ENCODE peak calls at places on chromosomes 2 and 18, in seven cellular contexts. B is fibroblast of pulmonary artery, O is fibroblast of villous mesenchyme, T is fibroblast of lung, D is brain microvascular endothelial cell, K is HFF-Myc, Y is right lobe of liver. L is an unnamed sample.

GRCh38 chr2:45793564-45793963 is 142.1 kb downstream of the PRKCE start:
- DNase-seq in B (no peak), O (no peak), T (no peak), D (no peak), K (no peak), Y (no peak), L (no peak)

GRCh38 chr2:8224679-8225181 is 457.1 kb upstream of the ID2 start:
- DNase-seq in B (no peak), O (no peak), T (no peak), D (no peak), K (no peak), Y (no peak), L (no peak)

GRCh38 chr2:240418311-240418710 is 17.2 kb upstream of the GPC1 start:
- DNase-seq in B (no peak), O (no peak), T (no peak), D (no peak), K (no peak), Y (no peak), L (no peak)

GRCh38 chr2:98486374-98486981 is 41.8 kb downstream of the INPP4A start:
- DNase-seq in B (no peak), O (no peak), T (no peak), D (no peak), K (no peak), Y (no peak), L (no peak)

GRCh38 chr2:3960106-3960505 is 256.7 kb downstream of the DCDC2C start:
- DNase-seq in B (no peak), O (no peak), T (no peak), D (peak), K (no peak), Y (no peak), L (no peak)

GRCh38 chr2:228039752-228040534 is 141.5 kb downstream of the SPHKAP start:
- DNase-seq in B (peak), O (peak), T (peak), D (no peak), K (peak), Y (no peak), L (no peak)

GRCh38 chr18:72376256-72376655 is 167.9 kb downstream of the CBLN2 start:
- DNase-seq in B (no peak), O (no peak), T (no peak), D (no peak), K (no peak), Y (no peak), L (no peak)

GRCh38 chr2:28663359-28663758 is 88.3 kb upstream of the PPP1CB start:
- DNase-seq in B (peak), O (peak), T (peak), D (peak), K (no peak), Y (no peak), L (no peak)

GRCh38 chr2:98455494-98455976 is 10.9 kb downstream of the INPP4A start:
- DNase-seq in B (peak), O (peak), T (no peak), D (no peak), K (no peak), Y (no peak), L (no peak)

GRCh38 chr2:54308186-54308585 is 52.2 kb upstream of the TSPYL6 start:
- DNase-seq in B (no peak), O (no peak), T (no peak), D (no peak), K (no peak), Y (no peak), L (no peak)

GRCh38 chr18:45127395-45127794 is 446.7 kb downstream of the SETBP1 start:
- DNase-seq in B (no peak), O (peak), T (no peak), D (no peak), K (no peak), Y (no peak), L (no peak)

GRCh38 chr2:23301151-23301550 is 83.8 kb upstream of the KLHL29 start:
- DNase-seq in B (no peak), O (peak), T (peak), D (peak), K (no peak), Y (no peak), L (no peak)

GRCh38 chr2:86028763-86029381 is 76.8 kb downstream of the POLR1A start:
- DNase-seq in B (peak), O (no peak), T (no peak), D (no peak), K (no peak), Y (peak), L (no peak)

GRCh38 chr2:119545754-119546445 is 1.7 kb downstream of the CFAP221 start:
- DNase-seq in B (peak), O (no peak), T (no peak), D (no peak), K (no peak), Y (no peak), L (no peak)

GRCh38 chr2:96197541-96198255 is 10.9 kb downstream of the STARD7 start:
- DNase-seq in B (peak), O (no peak), T (no peak), D (peak), K (no peak), Y (no peak), L (no peak)

GRCh38 chr2:172836386-172837200 is 100.9 kb downstream of the RAPGEF4 start:
- DNase-seq in B (peak), O (peak), T (no peak), D (peak), K (peak), Y (no peak), L (no peak)

GRCh38 chr2:95315801-95316411 is 18.8 kb downstream of the KCNIP3 start:
- DNase-seq in B (peak), O (no peak), T (peak), D (peak), K (no peak), Y (peak), L (peak)

GRCh38 chr18:13394794-13395193 is 176.2 kb downstream of the LDLRAD4 start:
- DNase-seq in B (no peak), O (no peak), T (no peak), D (no peak), K (no peak), Y (no peak), L (no peak)

GRCh38 chr2:104944495-104944894 is 90.6 kb downstream of the POU3F3 start:
- DNase-seq in B (peak), O (no peak), T (no peak), D (no peak), K (no peak), Y (no peak), L (no peak)

GRCh38 chr2:219405958-219406860 is 12.0 kb upstream of the DES start:
- DNase-seq in B (no peak), O (no peak), T (no peak), D (no peak), K (no peak), Y (no peak), L (no peak)

GRCh38 chr18:76380791-76381405 is 114.1 kb downstream of the ZNF516 start:
- DNase-seq in B (no peak), O (peak), T (no peak), D (no peak), K (no peak), Y (no peak), L (no peak)

GRCh38 chr2:133421516-133422324 is 146.5 kb downstream of the NCKAP5 start:
- DNase-seq in B (peak), O (no peak), T (peak), D (no peak), K (no peak), Y (peak), L (no peak)

GRCh38 chr2:11305958-11306357 is 38.5 kb downstream of the ROCK2 start:
- DNase-seq in B (peak), O (peak), T (peak), D (peak), K (no peak), Y (no peak), L (peak)

GRCh38 chr2:60439219-60439974 is 114.1 kb downstream of the BCL11A start:
- DNase-seq in B (peak), O (no peak), T (no peak), D (peak), K (no peak), Y (peak), L (no peak)

GRCh38 chr2:66582364-66582974 is 147.5 kb downstream of the MEIS1 start:
- DNase-seq in B (no peak), O (no peak), T (peak), D (no peak), K (no peak), Y (no peak), L (no peak)

GRCh38 chr2:66582975-66583842 is 148.3 kb downstream of the MEIS1 start:
- DNase-seq in B (no peak), O (no peak), T (peak), D (no peak), K (no peak), Y (no peak), L (no peak)

GRCh38 chr2:66579494-66579893 is 144.6 kb downstream of the MEIS1 start:
- DNase-seq in B (no peak), O (no peak), T (peak), D (no peak), K (no peak), Y (no peak), L (no peak)

GRCh38 chr2:66580343-66580954 is 145.5 kb downstream of the MEIS1 start:
- DNase-seq in B (no peak), O (no peak), T (peak), D (no peak), K (no peak), Y (no peak), L (no peak)

DNA sequence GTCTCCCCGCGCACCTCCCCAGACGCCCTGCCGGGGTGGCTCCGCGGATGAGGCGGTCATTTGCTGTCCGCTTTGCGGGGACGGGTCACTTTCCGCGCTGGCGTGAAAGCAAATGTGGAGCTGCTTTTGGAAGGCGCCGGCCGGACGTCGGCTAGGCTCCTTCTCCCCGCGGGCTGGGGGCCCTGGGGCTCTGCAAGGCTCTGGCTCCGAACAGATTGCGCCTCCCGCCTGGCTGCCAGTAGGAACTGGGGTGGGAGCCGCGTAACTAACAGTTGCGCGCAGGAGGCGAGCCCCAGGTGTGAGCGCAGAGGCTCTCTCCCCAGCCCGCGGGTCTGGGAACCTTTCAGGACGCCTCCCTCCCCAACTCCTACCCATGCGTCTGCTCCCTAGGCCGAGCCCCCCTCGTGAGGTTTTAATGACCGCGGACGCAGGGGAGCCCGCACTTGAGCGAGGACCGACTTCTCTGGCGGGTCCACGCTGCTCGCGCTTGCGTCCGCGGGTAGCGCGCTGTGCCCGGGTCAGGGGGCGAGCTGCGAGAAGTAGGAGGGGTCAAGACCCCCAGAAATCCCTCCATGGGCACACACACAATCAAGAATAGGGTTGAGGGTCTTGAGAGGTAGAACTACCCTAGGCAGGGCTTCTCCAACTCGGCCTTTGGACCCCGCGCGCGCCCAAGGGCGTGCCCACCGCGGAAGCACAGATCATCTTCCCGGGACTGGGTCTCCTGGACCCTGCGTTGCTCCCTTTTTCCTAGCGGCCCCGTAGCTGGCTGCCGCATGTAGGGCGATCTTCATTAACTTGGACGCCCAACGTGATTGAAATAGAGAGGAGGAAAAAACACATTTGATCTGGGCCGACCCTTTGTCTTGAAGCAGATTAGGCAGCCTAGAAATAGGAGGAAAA is 146.8 kb downstream of the MEIS1 start:
- DNase-seq in B (no peak), O (peak), T (peak), D (no peak), K (no peak), Y (no peak), L (no peak)
- H3K4me3 ChIP-seq in B (peak), O (peak), T (peak), D (no peak), K (peak), Y (no peak), L (peak)

GRCh38 chr2:203532957-203533695 is 2.0 kb downstream of the RAPH1 start:
- DNase-seq in B (peak), O (peak), T (peak), D (peak), K (no peak), Y (no peak), L (no peak)

DNA sequence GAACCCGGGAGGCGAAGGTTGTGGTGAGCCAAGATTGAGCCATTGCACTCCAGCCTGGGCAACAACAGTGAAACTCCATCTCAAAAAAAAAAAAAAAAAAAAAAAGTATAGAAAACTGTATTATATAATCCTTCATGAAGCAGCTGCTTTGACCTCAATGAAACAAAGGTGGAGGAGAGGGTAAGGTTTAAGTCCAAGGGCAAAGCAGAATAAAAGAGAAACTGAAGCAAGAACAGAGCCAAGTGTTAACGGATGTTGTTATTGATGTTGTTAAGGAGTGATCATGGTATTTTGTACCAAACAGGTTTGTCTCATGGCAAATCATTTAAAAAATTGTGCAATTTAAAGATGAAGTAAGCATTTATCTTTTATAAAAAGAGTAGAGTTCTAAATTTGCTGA is 7.4 kb downstream of the RAPH1 start:
- DNase-seq in B (no peak), O (no peak), T (no peak), D (no peak), K (no peak), Y (no peak), L (no peak)
- H3K4me3 ChIP-seq in B (no peak), O (no peak), T (no peak), D (no peak), K (no peak), Y (peak), L (no peak)

GRCh38 chr2:15155959-15156574 is 405.1 kb downstream of the NBAS start:
- DNase-seq in B (no peak), O (no peak), T (no peak), D (no peak), K (no peak), Y (no peak), L (no peak)
- H3K4me3 ChIP-seq in B (no peak), O (no peak), T (no peak), D (no peak), K (no peak), Y (no peak), L (no peak)

GRCh38 chr18:24011095-24011917 is 3.2 kb upstream of the TTC39C start:
- DNase-seq in B (no peak), O (no peak), T (no peak), D (no peak), K (no peak), Y (no peak), L (no peak)

GRCh38 chr18:24009246-24009645 is 5.3 kb upstream of the TTC39C start:
- DNase-seq in B (no peak), O (no peak), T (no peak), D (no peak), K (no peak), Y (no peak), L (no peak)

GRCh38 chr18:24010673-24011072 is 3.9 kb upstream of the TTC39C start:
- DNase-seq in B (no peak), O (no peak), T (no peak), D (no peak), K (no peak), Y (no peak), L (no peak)

GRCh38 chr18:24006731-24007308 is 7.7 kb upstream of the TTC39C start:
- DNase-seq in B (no peak), O (no peak), T (no peak), D (no peak), K (no peak), Y (no peak), L (no peak)

DNA sequence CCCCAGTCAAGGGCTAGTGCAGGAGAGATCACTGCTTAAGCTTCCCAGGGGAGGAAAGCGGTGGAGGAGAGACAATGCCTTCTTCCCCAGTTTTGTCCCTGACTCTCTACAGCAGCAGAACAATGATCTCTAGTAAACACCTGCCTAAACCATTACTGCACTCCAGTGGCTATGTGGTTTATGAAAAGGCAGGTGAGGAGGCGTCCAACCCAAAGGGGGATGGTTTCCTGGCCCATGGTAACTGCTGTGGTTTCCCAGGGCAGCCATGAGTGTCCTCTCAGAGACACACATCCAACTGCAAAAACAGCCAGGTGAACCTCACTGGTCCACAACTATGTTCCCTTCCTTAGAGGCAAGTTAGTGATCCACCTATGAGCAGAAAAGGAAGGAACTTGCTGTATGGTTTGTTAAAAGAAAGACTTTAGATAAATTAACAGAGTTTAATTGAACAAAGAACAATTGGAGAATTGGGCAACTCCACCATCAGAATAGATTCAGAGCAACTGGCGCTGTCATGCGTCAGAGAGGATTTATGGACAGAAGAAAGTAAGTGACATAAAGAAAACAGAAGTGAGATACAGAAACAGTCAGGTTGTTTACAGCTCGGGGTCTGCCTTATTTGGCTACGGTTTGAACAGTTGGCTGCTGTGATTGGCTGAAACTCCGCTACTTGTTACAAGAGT is 4.8 kb upstream of the TTC39C start:
- DNase-seq in B (no peak), O (no peak), T (no peak), D (no peak), K (no peak), Y (no peak), L (no peak)
- H3K4me3 ChIP-seq in B (no peak), O (no peak), T (no peak), D (no peak), K (no peak), Y (no peak), L (no peak)

GRCh38 chr2:203327582-203327917 is 644 bp upstream of the ABI2 start:
- DNase-seq in B (no peak), O (no peak), T (no peak), D (peak), K (no peak), Y (no peak), L (no peak)

GRCh38 chr2:203328735-203329549 is 748 bp downstream of the ABI2 start:
- DNase-seq in B (peak), O (peak), T (peak), D (peak), K (no peak), Y (peak), L (no peak)

GRCh38 chr2:203326355-203326754 is 1.8 kb upstream of the ABI2 start:
- DNase-seq in B (no peak), O (no peak), T (no peak), D (no peak), K (no peak), Y (no peak), L (no peak)

GRCh38 chr2:203327918-203328734 is at the start of gene ABI2:
- DNase-seq in B (peak), O (peak), T (peak), D (peak), K (peak), Y (peak), L (no peak)

DNA sequence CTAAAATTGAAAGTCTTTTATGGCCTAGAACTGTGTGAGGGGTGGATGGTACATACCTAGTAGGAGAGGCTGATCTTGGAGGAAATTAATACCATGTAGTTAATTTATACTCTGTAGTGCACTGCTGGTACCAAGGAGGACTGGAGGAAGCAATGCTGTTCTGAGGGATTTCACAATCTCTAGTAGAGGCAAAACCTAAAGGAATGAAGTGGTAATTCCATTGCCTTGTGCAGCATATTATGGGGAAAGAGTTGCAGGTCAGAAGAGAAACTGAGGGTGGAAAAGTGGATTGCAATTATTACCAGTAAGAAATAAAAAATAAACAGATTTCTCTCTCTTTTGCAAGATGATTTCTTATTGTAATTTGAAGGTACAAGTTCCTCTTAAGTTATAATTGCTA is 2.2 kb downstream of the ABI2 start:
- DNase-seq in B (peak), O (peak), T (peak), D (no peak), K (no peak), Y (no peak), L (peak)
- H3K4me3 ChIP-seq in B (no peak), O (peak), T (peak), D (no peak), K (peak), Y (no peak), L (no peak)

DNA sequence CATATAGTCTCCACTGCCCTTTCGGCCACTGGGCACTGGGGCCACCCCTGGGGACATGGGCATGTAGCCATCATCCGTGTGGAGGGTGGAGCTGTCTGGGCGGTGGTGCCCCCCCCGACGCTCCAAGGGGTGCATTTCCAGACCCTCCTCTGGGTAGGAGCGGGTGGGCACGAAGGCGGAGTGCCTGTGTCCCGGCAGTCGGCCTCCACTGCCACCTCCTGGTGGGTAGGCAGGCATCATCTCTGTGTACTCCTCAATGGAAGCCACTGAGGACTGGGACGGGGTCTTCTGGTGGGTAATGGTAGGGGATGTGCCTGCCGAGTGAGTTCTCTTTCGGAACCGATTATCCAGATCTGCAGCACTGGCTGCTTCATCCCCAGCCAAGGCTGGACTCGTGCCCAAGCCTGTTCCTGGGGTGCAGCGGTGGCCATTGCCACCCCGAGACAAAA is 2.8 kb downstream of the IRS1 start:
- DNase-seq in B (peak), O (peak), T (peak), D (no peak), K (no peak), Y (peak), L (no peak)
- H3K4me3 ChIP-seq in B (peak), O (peak), T (peak), D (peak), K (peak), Y (peak), L (peak)